ENCODE peak calls at places on chromosome 4, in five cellular contexts. One of them, this sample, is unnamed.

GRCh38 chr4:125266901-125267601 is 47.7 kb upstream of the FAT4 start:
- DNase-seq in stimulated activated CD4-positive, alpha-beta T cell treated with anti-CD3 and anti-CD28 coated beads, TNF-alpha, amount 100 ng/mL, for 1 hour: no peak
- DNase-seq in NCI-H1694 treated with DMSO at 0.1 percent for 48 hours: no peak
- DNase-seq in OCI-M1: no peak
- DNase-seq in Right ventricle myocardium inferior: no peak
- DNase-seq in this sample: no peak

GRCh38 chr4:40719008-40719623 is 30.6 kb upstream of the NSUN7 start:
- DNase-seq in stimulated activated CD4-positive, alpha-beta T cell treated with anti-CD3 and anti-CD28 coated beads, TNF-alpha, amount 100 ng/mL, for 1 hour: no peak
- DNase-seq in NCI-H1694 treated with DMSO at 0.1 percent for 48 hours: no peak
- DNase-seq in OCI-M1: peak
- DNase-seq in Right ventricle myocardium inferior: no peak
- DNase-seq in this sample: no peak

GRCh38 chr4:13778367-13778766 is 150.8 kb upstream of the BOD1L1 start:
- DNase-seq in stimulated activated CD4-positive, alpha-beta T cell treated with anti-CD3 and anti-CD28 coated beads, TNF-alpha, amount 100 ng/mL, for 1 hour: no peak
- DNase-seq in NCI-H1694 treated with DMSO at 0.1 percent for 48 hours: no peak
- DNase-seq in OCI-M1: no peak
- DNase-seq in Right ventricle myocardium inferior: no peak
- DNase-seq in this sample: no peak

GRCh38 chr4:22695917-22696316 is 3.2 kb downstream of the GBA3 start:
- DNase-seq in stimulated activated CD4-positive, alpha-beta T cell treated with anti-CD3 and anti-CD28 coated beads, TNF-alpha, amount 100 ng/mL, for 1 hour: no peak
- DNase-seq in NCI-H1694 treated with DMSO at 0.1 percent for 48 hours: no peak
- DNase-seq in OCI-M1: no peak
- DNase-seq in Right ventricle myocardium inferior: no peak
- DNase-seq in this sample: no peak

GRCh38 chr4:82799006-82799881 is 648 bp upstream of the SCD5 start:
- DNase-seq in stimulated activated CD4-positive, alpha-beta T cell treated with anti-CD3 and anti-CD28 coated beads, TNF-alpha, amount 100 ng/mL, for 1 hour: no peak
- DNase-seq in NCI-H1694 treated with DMSO at 0.1 percent for 48 hours: no peak
- DNase-seq in OCI-M1: no peak
- DNase-seq in Right ventricle myocardium inferior: no peak
- DNase-seq in this sample: no peak

GRCh38 chr4:100588076-100588475 is 70.3 kb upstream of the EMCN start:
- DNase-seq in stimulated activated CD4-positive, alpha-beta T cell treated with anti-CD3 and anti-CD28 coated beads, TNF-alpha, amount 100 ng/mL, for 1 hour: no peak
- DNase-seq in NCI-H1694 treated with DMSO at 0.1 percent for 48 hours: no peak
- DNase-seq in OCI-M1: no peak
- DNase-seq in Right ventricle myocardium inferior: no peak
- DNase-seq in this sample: no peak

GRCh38 chr4:6906046-6906445 is 3.6 kb upstream of the TBC1D14 start:
- DNase-seq in stimulated activated CD4-positive, alpha-beta T cell treated with anti-CD3 and anti-CD28 coated beads, TNF-alpha, amount 100 ng/mL, for 1 hour: no peak
- DNase-seq in NCI-H1694 treated with DMSO at 0.1 percent for 48 hours: no peak
- DNase-seq in OCI-M1: no peak
- DNase-seq in Right ventricle myocardium inferior: peak
- DNase-seq in this sample: no peak

GRCh38 chr4:176409627-176410026 is 89.9 kb downstream of the SPCS3 start:
- DNase-seq in stimulated activated CD4-positive, alpha-beta T cell treated with anti-CD3 and anti-CD28 coated beads, TNF-alpha, amount 100 ng/mL, for 1 hour: no peak
- DNase-seq in NCI-H1694 treated with DMSO at 0.1 percent for 48 hours: no peak
- DNase-seq in OCI-M1: no peak
- DNase-seq in Right ventricle myocardium inferior: no peak
- DNase-seq in this sample: no peak

GRCh38 chr4:129641179-129641578 is 545.2 kb downstream of the C4orf33 start:
- DNase-seq in stimulated activated CD4-positive, alpha-beta T cell treated with anti-CD3 and anti-CD28 coated beads, TNF-alpha, amount 100 ng/mL, for 1 hour: no peak
- DNase-seq in NCI-H1694 treated with DMSO at 0.1 percent for 48 hours: peak
- DNase-seq in OCI-M1: peak
- DNase-seq in Right ventricle myocardium inferior: no peak
- DNase-seq in this sample: peak

This sample was measured in Right ventricle myocardium superior.